ENCODE peak calls at places on chromosome 3, in five cellular contexts. T is fibroblast of lung; X is CD8-positive, alpha-beta T cell; Y is lower lobe of right lung; I is neuronal stem cell. M is an unnamed sample. For H3K9me3 and H3K4me1, the result is how much of the 10 kb centered on the place peaks cover.

GRCh38 chr3:74531491-74531890 is 83.0 kb downstream of the CNTN3 start:
- DNase-seq in T (no peak), X (no peak), Y (no peak), I (no peak), M (no peak)

GRCh38 chr3:89877230-89877629 is 769.8 kb downstream of the EPHA3 start:
- DNase-seq in T (no peak), X (no peak), Y (peak), I (no peak), M (no peak)

GRCh38 chr3:141649871-141650270 is 88.2 kb upstream of the RNF7 start:
- DNase-seq in T (no peak), X (no peak), Y (no peak), I (no peak), M (no peak)

GRCh38 chr3:98056035-98056434 is 20.9 kb upstream of the GABRR3 start:
- DNase-seq in T (no peak), X (no peak), Y (no peak), I (no peak), M (no peak)

GRCh38 chr3:184300377-184300717 is 1.3 kb downstream of the PSMD2 start:
- DNase-seq in T (peak), X (no peak), Y (no peak), I (no peak), M (no peak)

GRCh38 chr3:126473292-126474168 is 2.2 kb downstream of the ZXDC start:
- DNase-seq in T (no peak), X (no peak), Y (peak), I (no peak), M (peak)

GRCh38 chr3:165658027-165658426 is 179.2 kb downstream of the BCHE start:
- DNase-seq in T (no peak), X (no peak), Y (no peak), I (no peak), M (no peak)

GRCh38 chr3:87045473-87045872 is 54.5 kb upstream of the VGLL3 start:
- DNase-seq in T (no peak), X (no peak), Y (no peak), I (no peak), M (no peak)

GRCh38 chr3:81742581-81742980 is 18.9 kb downstream of the GBE1 start:
- DNase-seq in T (peak), X (no peak), Y (no peak), I (no peak), M (no peak)

GRCh38 chr3:1330107-1330506 is 237.3 kb downstream of the CNTN6 start:
- DNase-seq in T (no peak), X (no peak), Y (no peak), I (no peak), M (no peak)
- H3K9me3 ChIP-seq in T (under half), X (under half), Y (under half), I (under half), M (under half)

GRCh38 chr3:48595526-48596121 is 495 bp upstream of the COL7A1 start:
- DNase-seq in T (peak), X (no peak), Y (no peak), I (no peak), M (no peak)

GRCh38 chr3:48596676-48597407 is 1.7 kb upstream of the COL7A1 start:
- DNase-seq in T (no peak), X (no peak), Y (no peak), I (no peak), M (no peak)

GRCh38 chr3:48596157-48596556 is 1.0 kb upstream of the COL7A1 start:
- DNase-seq in T (no peak), X (no peak), Y (no peak), I (no peak), M (no peak)

GRCh38 chr3:48594431-48595049 is 589 bp downstream of the COL7A1 start:
- DNase-seq in T (peak), X (no peak), Y (no peak), I (no peak), M (no peak)

GRCh38 chr3:48595075-48595525 is at the start of gene COL7A1:
- DNase-seq in T (no peak), X (no peak), Y (no peak), I (no peak), M (no peak)
- H3K4me1 ChIP-seq in T (under half), X (under half), Y (under half), I (under half), M (under half)

DNA sequence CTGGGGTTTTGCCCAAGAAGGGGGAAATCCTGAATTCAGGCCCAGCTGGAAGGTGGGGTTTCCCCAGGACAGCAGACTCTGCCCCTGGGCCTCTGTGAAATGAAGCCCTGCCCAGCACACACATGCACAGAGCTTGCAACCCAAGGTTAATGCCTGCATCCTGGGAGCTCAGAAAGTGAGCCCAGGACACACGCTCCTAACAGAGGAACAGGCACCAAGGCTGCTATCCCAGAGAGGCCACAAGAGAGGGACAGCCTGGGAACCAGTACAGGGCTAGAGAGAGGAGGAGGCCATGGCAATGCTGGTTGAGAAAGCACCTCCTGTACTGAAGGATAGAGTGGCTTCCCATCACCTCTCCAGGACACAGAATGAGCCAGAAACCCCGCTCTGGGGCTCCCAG is 16.1 kb downstream of the SEMA5B start:
- DNase-seq in T (no peak), X (no peak), Y (no peak), I (no peak), M (no peak)
- H3K9me3 ChIP-seq in T (under half), X (under half), Y (under half), I (under half), M (under half)

DNA sequence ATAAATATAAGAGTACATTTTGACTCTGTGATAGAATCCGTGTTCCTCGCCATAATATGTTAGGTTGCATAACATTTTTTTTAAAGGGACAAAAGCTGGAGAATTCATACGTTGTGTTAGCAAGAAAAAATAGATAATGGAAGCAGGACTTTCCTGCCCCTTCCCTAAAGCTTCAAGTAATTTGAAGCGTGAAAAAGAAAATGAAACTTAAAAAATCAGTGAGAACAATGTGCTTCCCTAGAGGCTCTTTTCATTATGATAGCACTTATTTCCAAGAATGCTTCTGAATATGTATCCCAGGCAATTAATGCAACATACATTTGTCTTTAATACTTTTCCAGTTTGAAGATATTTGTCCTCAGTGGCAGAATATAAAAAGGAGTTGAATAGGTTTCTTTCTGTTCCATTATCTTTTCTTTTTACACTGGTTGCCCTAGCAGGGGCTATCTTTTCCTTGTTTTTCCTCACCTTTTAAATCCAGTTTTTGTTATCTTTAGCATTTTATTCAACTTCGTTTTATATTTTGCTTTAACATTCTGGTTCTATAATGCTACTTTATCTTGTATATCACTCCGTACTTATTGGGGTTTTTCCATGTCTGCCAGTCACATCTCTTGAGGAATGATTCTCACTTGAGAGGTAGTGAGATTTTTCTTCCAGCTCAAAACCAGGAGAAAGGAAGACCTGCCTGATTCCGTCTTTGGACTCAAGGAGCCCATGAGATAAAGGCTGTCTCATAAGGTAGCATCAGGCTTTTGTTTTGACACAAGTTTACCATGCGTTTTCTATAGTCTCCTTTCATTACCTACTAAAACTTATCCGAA is 113.8 kb downstream of the MBNL1 start:
- DNase-seq in T (no peak), X (no peak), Y (no peak), I (no peak), M (no peak)
- H3K4me1 ChIP-seq in T (under half), X (half or more), Y (half or more), I (under half), M (half or more)

DNA sequence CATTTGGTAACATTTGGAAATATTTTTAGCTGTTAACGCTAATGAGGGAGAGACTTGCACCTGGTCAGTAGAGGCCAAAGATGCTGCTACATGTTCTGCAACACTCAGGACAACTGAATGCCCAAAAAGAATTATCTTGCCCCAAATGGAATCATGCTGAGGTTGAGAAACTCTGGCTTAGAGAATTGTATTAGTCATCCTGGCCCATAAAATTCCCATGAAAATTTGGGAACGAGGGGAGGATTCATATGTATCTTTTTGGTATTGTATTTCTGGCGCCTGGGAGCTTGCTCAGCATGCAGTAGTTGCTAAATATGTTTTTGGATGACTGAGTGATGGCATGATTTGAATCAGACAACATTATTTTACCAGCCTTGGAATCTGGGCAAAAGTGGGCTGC is 59.9 kb downstream of the CHL1 start:
- DNase-seq in T (no peak), X (no peak), Y (no peak), I (no peak), M (no peak)
- H3K9me3 ChIP-seq in T (under half), X (under half), Y (under half), I (under half), M (under half)

GRCh38 chr3:178711753-178712152 is 175.5 kb downstream of the KCNMB2 start:
- DNase-seq in T (no peak), X (no peak), Y (no peak), I (no peak), M (no peak)

GRCh38 chr3:178709047-178709446 is 172.8 kb downstream of the KCNMB2 start:
- DNase-seq in T (no peak), X (no peak), Y (no peak), I (no peak), M (no peak)

GRCh38 chr3:178707632-178708031 is 171.4 kb downstream of the KCNMB2 start:
- DNase-seq in T (no peak), X (no peak), Y (no peak), I (no peak), M (no peak)

GRCh38 chr3:178714971-178715832 is 179.0 kb downstream of the KCNMB2 start:
- DNase-seq in T (no peak), X (no peak), Y (no peak), I (no peak), M (no peak)

GRCh38 chr3:178712247-178712646 is 176.0 kb downstream of the KCNMB2 start:
- DNase-seq in T (no peak), X (no peak), Y (no peak), I (no peak), M (no peak)
- H3K4me1 ChIP-seq in T (under half), X (under half), Y (under half), I (under half), M (under half)

DNA sequence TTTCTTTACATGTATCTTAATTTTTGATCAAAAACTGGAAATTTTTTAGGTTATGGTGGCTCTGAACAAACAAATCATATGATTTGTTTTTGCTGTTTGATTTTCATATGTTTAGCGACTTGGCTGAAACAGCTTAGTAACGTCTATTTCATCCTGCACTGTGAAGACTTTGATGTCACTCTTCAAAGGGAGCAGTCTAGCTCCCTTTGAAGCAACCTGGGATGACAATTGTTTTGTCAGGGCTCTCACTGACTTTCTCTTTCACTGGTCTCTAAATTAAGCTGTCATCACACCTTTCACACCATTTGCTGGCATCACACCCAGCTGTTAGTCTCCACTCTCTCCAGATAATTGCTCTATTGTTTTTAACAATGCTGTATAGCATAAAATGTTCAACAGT is 896.9 kb downstream of the IGSF11 start:
- DNase-seq in T (no peak), X (no peak), Y (no peak), I (no peak), M (no peak)
- H3K9me3 ChIP-seq in T (under half), X (under half), Y (under half), I (under half), M (under half)